ENCODE peak calls at places on chromosome 15, in four cellular contexts. One of them, this sample, is unnamed.

GRCh38 chr15:49990835-49991540 is 128.0 kb downstream of the ATP8B4 start:
- ATAC-seq in HCT116: no peak
- ATAC-seq in psoas muscle: no peak
- ATAC-seq in body of pancreas: no peak
- ATAC-seq in this sample: no peak

GRCh38 chr15:72197045-72197459 is 535 bp downstream of the GRAMD2A start:
- ATAC-seq in HCT116: peak; percentile 20
- ATAC-seq in psoas muscle: no peak
- ATAC-seq in body of pancreas: no peak
- ATAC-seq in this sample: no peak

GRCh38 chr15:67105065-67105951 is 39.9 kb downstream of the SMAD3 start:
- ATAC-seq in HCT116: peak; percentile 67
- ATAC-seq in psoas muscle: peak; percentile 72
- ATAC-seq in body of pancreas: peak; percentile 70
- ATAC-seq in this sample: peak; percentile 87

GRCh38 chr15:90031231-90031791 is 30.2 kb downstream of the ZNF710 start:
- ATAC-seq in HCT116: no peak
- ATAC-seq in psoas muscle: peak; percentile 21
- ATAC-seq in body of pancreas: no peak
- ATAC-seq in this sample: no peak

GRCh38 chr15:77855871-77856270 is 221.6 kb downstream of the TBC1D2B start:
- ATAC-seq in HCT116: no peak
- ATAC-seq in psoas muscle: no peak
- ATAC-seq in body of pancreas: no peak
- ATAC-seq in this sample: no peak

GRCh38 chr15:62989366-62990055 is 53.0 kb upstream of the TPM1 start:
- ATAC-seq in HCT116: no peak
- ATAC-seq in psoas muscle: no peak
- ATAC-seq in body of pancreas: peak; percentile 47
- ATAC-seq in this sample: no peak

GRCh38 chr15:87850916-87851315 is 405.6 kb downstream of the NTRK3 start:
- ATAC-seq in HCT116: no peak
- ATAC-seq in psoas muscle: no peak
- ATAC-seq in body of pancreas: no peak
- ATAC-seq in this sample: no peak

GRCh38 chr15:89864958-89865739 is 28.6 kb downstream of the AP3S2 start:
- ATAC-seq in HCT116: peak; percentile 58
- ATAC-seq in psoas muscle: peak; percentile 59
- ATAC-seq in body of pancreas: peak; percentile 76
- ATAC-seq in this sample: no peak

GRCh38 chr15:71812966-71813722 is 2.8 kb downstream of the NR2E3 start:
- ATAC-seq in HCT116: no peak
- ATAC-seq in psoas muscle: peak; percentile 81
- ATAC-seq in body of pancreas: no peak
- ATAC-seq in this sample: peak; percentile 20

GRCh38 chr15:44489464-44489863 is 47.5 kb upstream of the EIF3J start:
- ATAC-seq in HCT116: peak; percentile 88
- ATAC-seq in psoas muscle: peak; percentile 80
- ATAC-seq in body of pancreas: no peak
- ATAC-seq in this sample: peak; percentile 66

GRCh38 chr15:94056314-94056713 is 175.0 kb upstream of the MCTP2 start:
- ATAC-seq in HCT116: no peak
- ATAC-seq in psoas muscle: no peak
- ATAC-seq in body of pancreas: no peak
- ATAC-seq in this sample: no peak

GRCh38 chr15:42143866-42144625 is 12.4 kb downstream of the PLA2G4F start:
- ATAC-seq in HCT116: no peak
- ATAC-seq in psoas muscle: no peak
- ATAC-seq in body of pancreas: no peak
- ATAC-seq in this sample: no peak

GRCh38 chr15:96053039-96054021 is 277.2 kb upstream of the NR2F2 start:
- ATAC-seq in HCT116: peak; percentile 80
- ATAC-seq in psoas muscle: peak; percentile 94
- ATAC-seq in body of pancreas: peak; percentile 73
- ATAC-seq in this sample: peak; percentile 51

GRCh38 chr15:77581896-77582569 is 50.7 kb downstream of the LINGO1 start:
- ATAC-seq in HCT116: no peak
- ATAC-seq in psoas muscle: peak; percentile 31
- ATAC-seq in body of pancreas: no peak
- ATAC-seq in this sample: no peak

GRCh38 chr15:73950479-73951043 is 24.3 kb downstream of the LOXL1 start:
- ATAC-seq in HCT116: peak; percentile 31
- ATAC-seq in psoas muscle: no peak
- ATAC-seq in body of pancreas: peak; percentile 13
- ATAC-seq in this sample: peak; percentile 9

GRCh38 chr15:27328616-27329015 is 357.6 kb downstream of the GABRG3 start:
- ATAC-seq in HCT116: no peak
- ATAC-seq in psoas muscle: no peak
- ATAC-seq in body of pancreas: no peak
- ATAC-seq in this sample: no peak

GRCh38 chr15:90046846-90047481 is 45.8 kb downstream of the ZNF710 start:
- ATAC-seq in HCT116: peak; percentile 49
- ATAC-seq in psoas muscle: peak; percentile 89
- ATAC-seq in body of pancreas: peak; percentile 85
- ATAC-seq in this sample: no peak

GRCh38 chr15:98713585-98714001 is 65.3 kb downstream of the IGF1R start:
- ATAC-seq in HCT116: no peak
- ATAC-seq in psoas muscle: no peak
- ATAC-seq in body of pancreas: no peak
- ATAC-seq in this sample: no peak

GRCh38 chr15:87567399-87567798 is 689.1 kb downstream of the NTRK3 start:
- ATAC-seq in HCT116: no peak
- ATAC-seq in psoas muscle: peak; percentile 30
- ATAC-seq in body of pancreas: no peak
- ATAC-seq in this sample: no peak

GRCh38 chr15:94485148-94485719 is 253.9 kb downstream of the MCTP2 start:
- ATAC-seq in HCT116: no peak
- ATAC-seq in psoas muscle: no peak
- ATAC-seq in body of pancreas: no peak
- ATAC-seq in this sample: no peak

GRCh38 chr15:33125883-33126535 is 68.5 kb downstream of the FMN1 start:
- ATAC-seq in HCT116: peak; percentile 54
- ATAC-seq in psoas muscle: peak; percentile 15
- ATAC-seq in body of pancreas: no peak
- ATAC-seq in this sample: no peak

GRCh38 chr15:93823971-93824866 is 407.1 kb upstream of the MCTP2 start:
- ATAC-seq in HCT116: no peak
- ATAC-seq in psoas muscle: no peak
- ATAC-seq in body of pancreas: no peak
- ATAC-seq in this sample: peak; percentile 25

GRCh38 chr15:44910981-44911625 is 45.4 kb upstream of the TERB2 start:
- ATAC-seq in HCT116: no peak
- ATAC-seq in psoas muscle: no peak
- ATAC-seq in body of pancreas: no peak
- ATAC-seq in this sample: no peak

GRCh38 chr15:82933576-82933975 is 18.9 kb downstream of the HOMER2 start:
- ATAC-seq in HCT116: no peak
- ATAC-seq in psoas muscle: no peak
- ATAC-seq in body of pancreas: no peak
- ATAC-seq in this sample: no peak

GRCh38 chr15:75228787-75229186 is 27.1 kb downstream of the C15orf39 start:
- ATAC-seq in HCT116: no peak
- ATAC-seq in psoas muscle: no peak
- ATAC-seq in body of pancreas: no peak
- ATAC-seq in this sample: no peak

GRCh38 chr15:40379853-40380252 is 2.7 kb upstream of the KNSTRN start:
- ATAC-seq in HCT116: peak; percentile 42
- ATAC-seq in psoas muscle: peak; percentile 92
- ATAC-seq in body of pancreas: no peak
- ATAC-seq in this sample: peak; percentile 59
- H3K27ac ChIP-seq in HCT116: peak overlapping the region; percentile 48
- H3K27ac ChIP-seq in psoas muscle: peak overlapping the region; percentile 81
- H3K27ac ChIP-seq in body of pancreas: no peak overlapping the region
- H3K27ac ChIP-seq in this sample: no peak overlapping the region

GRCh38 chr15:53978248-53978906 is at the start of gene UNC13C:
- ATAC-seq in HCT116: no peak
- ATAC-seq in psoas muscle: peak; percentile 81
- ATAC-seq in body of pancreas: peak; percentile 50
- ATAC-seq in this sample: peak; percentile 53
- H3K4me3 ChIP-seq in HCT116: no peak within 1 kb of the TSS
- H3K4me3 ChIP-seq in psoas muscle: peak within 1 kb of the TSS; percentile 48
- H3K4me3 ChIP-seq in body of pancreas: no peak within 1 kb of the TSS
- H3K4me3 ChIP-seq in this sample: peak within 1 kb of the TSS; percentile 8

GRCh38 chr15:57217716-57218598 is 158.3 kb upstream of the CGNL1 start:
- ATAC-seq in HCT116: no peak
- ATAC-seq in psoas muscle: peak; percentile 40
- ATAC-seq in body of pancreas: no peak
- ATAC-seq in this sample: no peak
- H3K4me1 ChIP-seq in HCT116: peaks cover 8% of the 10 kb centered on the region
- H3K4me1 ChIP-seq in psoas muscle: peaks cover 32% of the 10 kb centered on the region
- H3K4me1 ChIP-seq in body of pancreas: peaks cover 46% of the 10 kb centered on the region
- H3K4me1 ChIP-seq in this sample: peaks cover 74% of the 10 kb centered on the region

DNA sequence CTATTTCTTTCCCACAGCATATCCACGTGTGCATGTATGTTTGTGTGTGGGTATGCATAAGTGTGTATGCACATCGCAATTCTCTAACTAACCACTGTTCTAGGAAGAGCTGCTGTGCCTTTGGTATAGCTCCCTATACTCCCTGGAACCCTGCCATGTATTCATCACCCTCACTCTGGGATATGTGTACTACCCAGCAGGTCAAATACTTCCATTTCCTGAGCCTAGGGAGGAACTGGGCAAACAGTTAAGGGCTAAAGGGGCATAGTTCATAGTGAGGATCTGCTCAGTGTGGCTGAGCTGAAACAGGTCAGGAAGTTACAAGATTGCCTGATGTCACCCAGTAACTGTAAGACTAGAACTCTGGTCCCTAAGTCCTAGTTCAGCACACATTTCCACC is 260.4 kb downstream of the RPLP1 start:
- ATAC-seq in HCT116: no peak
- ATAC-seq in psoas muscle: no peak
- ATAC-seq in body of pancreas: no peak
- ATAC-seq in this sample: no peak
- H3K27ac ChIP-seq in HCT116: no peak overlapping the region
- H3K27ac ChIP-seq in psoas muscle: no peak overlapping the region
- H3K27ac ChIP-seq in body of pancreas: no peak overlapping the region
- H3K27ac ChIP-seq in this sample: no peak overlapping the region

This sample was measured in gastroesophageal sphincter.